ENCODE peak calls at places on chromosomes 13 and 19, in ten cellular contexts. S is substantia nigra, M is RWPE1, D is aorta, X is GM23248, R is IMR-90, Y is right lobe of liver, A is Panc1, N is tibial artery, Q is OCI-LY7. L is an unnamed sample.

GRCh38 chr13:36275190-36276002 is 22.2 kb downstream of the CCDC169 start:
- DNase-seq in N (no peak), R (peak; percentile 72), D (no peak), X (peak; percentile 83), M (peak; percentile 29), Y (no peak), S (no peak), Q (peak; percentile 35), A (no peak), L (no peak)

GRCh38 chr13:76020421-76020955 is 384.4 kb downstream of the LMO7 start:
- DNase-seq in N (no peak), D (no peak), X (no peak), S (no peak), R (no peak), Q (no peak), M (no peak), A (no peak), Y (no peak), L (no peak)

GRCh38 chr19:38266070-38266469 is 1.7 kb downstream of the SPINT2 start:
- DNase-seq in D (no peak), N (no peak), Q (no peak), R (no peak), M (peak; percentile 34), X (no peak), S (no peak), Y (no peak), A (no peak), L (no peak)

GRCh38 chr13:111963031-111963430 is 103.9 kb upstream of the SOX1 start:
- DNase-seq in Y (no peak), A (no peak), Q (no peak), N (no peak), D (no peak), S (no peak), M (no peak), R (no peak), X (no peak), L (peak; percentile 58)

GRCh38 chr19:34667349-34668076 is 9.4 kb downstream of the SCGB2B2 start:
- DNase-seq in M (peak; percentile 8), A (no peak), D (peak; percentile 51), Y (no peak), R (peak; percentile 27), S (no peak), N (no peak), Q (peak; percentile 12), X (peak; percentile 33), L (peak; percentile 75)

GRCh38 chr13:98544105-98544710 is 32.7 kb downstream of the STK24 start:
- DNase-seq in A (no peak), Y (no peak), M (no peak), D (no peak), S (no peak), Q (no peak), X (no peak), R (no peak), N (no peak), L (no peak)

GRCh38 chr13:60756306-60756705 is 359.3 kb downstream of the TDRD3 start:
- DNase-seq in S (no peak), N (no peak), Q (no peak), X (no peak), Y (no peak), R (no peak), D (no peak), A (no peak), M (no peak), L (no peak)

GRCh38 chr13:40505196-40505595 is 161.2 kb downstream of the FOXO1 start:
- DNase-seq in A (no peak), Q (no peak), Y (no peak), R (no peak), M (no peak), S (no peak), D (no peak), X (no peak), N (no peak), L (no peak)

GRCh38 chr19:47437500-47437899 is 18.2 kb upstream of the MEIS3 start:
- DNase-seq in Y (no peak), Q (no peak), D (no peak), M (no peak), X (no peak), A (no peak), S (no peak), N (no peak), R (no peak), L (no peak)

GRCh38 chr13:69935043-69935442 is 172.6 kb upstream of the ATXN8OS start:
- DNase-seq in X (no peak), S (no peak), N (no peak), Q (peak; percentile 1), D (no peak), M (no peak), A (no peak), Y (no peak), R (no peak), L (no peak)

GRCh38 chr13:31053896-31054295 is 107.8 kb downstream of the HSPH1 start:
- DNase-seq in S (no peak), Q (no peak), Y (no peak), N (no peak), R (no peak), A (no peak), X (no peak), D (no peak), M (no peak), L (no peak)

GRCh38 chr13:33175991-33176390 is 109.6 kb downstream of the STARD13 start:
- DNase-seq in Y (no peak), R (no peak), M (no peak), S (no peak), X (no peak), A (no peak), N (no peak), D (no peak), Q (no peak), L (no peak)

GRCh38 chr19:55502197-55502952 is 14.1 kb downstream of the SSC5D start:
- DNase-seq in A (no peak), R (no peak), M (no peak), Q (no peak), X (no peak), N (no peak), Y (no peak), D (no peak), S (no peak), L (no peak)

DNA sequence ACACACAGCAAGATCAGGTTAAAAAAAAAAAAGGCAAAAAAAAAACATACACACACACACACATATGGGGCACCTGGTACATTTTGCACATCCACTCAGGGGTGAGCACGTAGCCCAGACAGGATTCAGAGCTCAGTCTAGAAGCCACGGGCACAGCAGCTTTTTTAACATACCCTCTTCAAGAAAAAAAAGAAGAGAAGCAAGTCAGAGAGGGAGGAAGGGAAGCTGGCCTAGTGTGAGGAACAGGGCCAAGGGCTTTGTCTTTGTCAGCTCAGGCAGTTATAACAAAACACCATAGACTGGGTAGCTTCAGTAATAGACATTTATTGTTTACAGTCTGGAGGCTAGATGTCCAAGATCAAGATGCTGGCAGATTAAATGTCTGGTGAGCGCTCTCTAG is 2.3 kb upstream of the TPM4 start:
- DNase-seq in S (no peak), X (no peak), Y (no peak), D (no peak), Q (peak; percentile 31), R (no peak), N (peak; percentile 46), A (no peak), M (no peak), L (no peak)
- H3K27ac ChIP-seq in S (peak overlapping the region; percentile 27), X (peak overlapping the region; percentile 17), Y (no peak overlapping the region), D (no peak overlapping the region), Q (peak overlapping the region; percentile 33), R (peak overlapping the region; percentile 33), N (peak overlapping the region; percentile 99), A (no peak overlapping the region), M (peak overlapping the region; percentile 99), L (no peak overlapping the region)

DNA sequence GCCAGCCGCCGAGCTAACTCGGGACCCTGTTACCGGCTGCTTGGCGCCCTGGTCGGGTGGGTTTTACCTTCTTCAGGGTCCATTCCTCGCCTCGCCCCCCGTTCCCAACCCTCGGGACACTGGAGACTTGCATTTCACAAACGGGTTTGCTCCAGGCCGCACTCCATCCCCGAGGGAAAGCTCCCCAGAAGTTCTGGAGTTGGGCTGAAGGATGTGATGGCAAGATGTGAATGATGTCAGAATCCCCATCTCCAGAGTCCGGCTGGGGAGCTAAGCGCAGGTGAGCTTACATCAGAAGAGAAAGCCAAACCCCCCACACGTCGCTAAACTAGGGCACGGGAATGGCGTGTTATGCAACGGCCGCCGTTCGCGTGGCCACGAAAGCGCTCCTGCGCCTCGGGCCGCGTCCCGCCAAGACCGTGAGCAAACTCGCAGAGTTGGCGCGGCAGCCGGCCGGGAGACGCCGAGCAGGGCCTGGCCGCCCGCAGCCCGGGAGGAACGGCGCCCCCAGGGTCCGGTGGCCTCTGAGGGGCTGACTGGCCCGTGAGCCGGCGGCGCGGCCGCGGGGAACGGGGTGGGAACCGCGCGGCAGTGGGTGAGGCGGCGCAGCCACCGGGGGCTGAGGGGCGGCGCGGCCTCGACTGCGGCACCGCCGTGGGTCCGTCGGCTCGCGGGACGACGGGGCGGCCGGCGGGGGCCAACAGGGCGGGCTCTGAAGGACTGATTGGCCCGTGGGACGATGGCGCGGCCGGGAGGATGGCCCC is 1.1 kb downstream of the LATS2 start:
- DNase-seq in S (no peak), Y (peak; percentile 57), X (peak; percentile 78), Q (no peak), D (peak; percentile 88), A (no peak), N (peak; percentile 78), R (peak; percentile 51), M (peak; percentile 30), L (peak; percentile 82)
- H3K27ac ChIP-seq in S (no peak overlapping the region), Y (peak overlapping the region; percentile 99), X (peak overlapping the region; percentile 95), Q (no peak overlapping the region), D (peak overlapping the region; percentile 99), A (peak overlapping the region; percentile 66), N (peak overlapping the region; percentile 100), R (peak overlapping the region; percentile 95), M (peak overlapping the region; percentile 93), L (peak overlapping the region; percentile 98)

DNA sequence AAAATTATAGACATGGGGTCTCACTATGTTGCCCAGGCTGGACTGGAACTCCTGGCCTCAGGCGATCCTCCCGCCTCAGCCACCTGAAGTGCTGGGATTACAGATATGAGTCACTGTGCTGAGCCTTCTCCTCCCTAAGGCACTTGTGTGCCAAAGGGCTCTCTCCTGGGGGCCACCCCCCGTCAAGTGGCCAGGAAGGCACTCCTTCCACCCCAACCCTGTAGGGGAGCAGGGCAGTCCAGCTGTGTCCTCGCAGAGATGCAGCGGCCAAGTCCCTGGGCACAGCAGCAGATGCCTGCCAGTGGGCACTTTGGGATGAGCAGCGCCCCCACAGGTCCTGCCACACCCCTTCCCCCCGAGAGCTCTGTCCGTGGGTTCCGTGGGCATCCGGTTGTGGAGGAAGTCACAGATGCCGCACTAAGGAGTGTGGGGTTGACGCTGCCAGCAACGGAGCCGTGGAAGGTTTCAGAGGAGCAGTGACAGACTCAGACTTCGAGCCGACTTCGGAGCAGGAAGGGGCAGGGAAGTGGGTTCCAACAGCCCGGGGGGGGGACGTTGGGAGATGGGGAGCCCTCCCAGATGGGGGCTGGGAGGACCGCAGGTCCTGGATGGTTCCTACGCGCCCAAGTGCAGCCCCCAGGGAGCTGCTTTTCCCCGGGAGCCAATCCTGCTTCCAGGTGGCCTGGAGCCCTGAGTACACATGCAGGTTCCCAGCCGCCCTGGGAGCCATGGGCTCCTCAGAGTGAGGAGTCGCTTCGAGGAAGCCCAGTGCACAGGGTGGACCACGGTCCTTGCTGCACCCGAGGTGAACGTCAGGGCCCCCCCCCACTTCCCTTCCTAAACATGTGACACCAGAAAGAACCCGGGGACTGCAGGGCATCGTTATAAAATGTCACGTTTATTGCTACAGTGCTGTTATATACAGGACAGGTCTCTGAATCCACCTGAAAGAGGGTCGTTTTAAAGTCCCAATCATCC is 3.4 kb upstream of the UQCR11 start:
- DNase-seq in N (no peak), A (no peak), Y (no peak), M (no peak), D (no peak), X (peak; percentile 7), R (no peak), S (no peak), Q (peak; percentile 49), L (no peak)
- H3K27ac ChIP-seq in N (no peak overlapping the region), A (no peak overlapping the region), Y (no peak overlapping the region), M (peak overlapping the region; percentile 94), D (no peak overlapping the region), X (no peak overlapping the region), R (no peak overlapping the region), S (no peak overlapping the region), Q (peak overlapping the region; percentile 88), L (peak overlapping the region; percentile 24)

GRCh38 chr13:63377986-63378385 is 1962.3 kb upstream of the PCDH20 start:
- DNase-seq in D (no peak), X (no peak), S (no peak), N (no peak), M (no peak), Y (no peak), Q (no peak), R (no peak), A (no peak), L (no peak)
- H3K27ac ChIP-seq in D (no peak overlapping the region), X (no peak overlapping the region), S (no peak overlapping the region), N (no peak overlapping the region), M (no peak overlapping the region), Y (no peak overlapping the region), Q (no peak overlapping the region), R (no peak overlapping the region), A (no peak overlapping the region), L (no peak overlapping the region)